ENCODE peak calls at places on chromosome 7, in four cellular contexts. U is HL-60, T is K562, Q is GM12878. V is an unnamed sample.

GRCh38 chr7:25858562-25859411 is 293.2 kb upstream of the NFE2L3 start:
- DNase-seq in U (no peak), T (no peak), Q (no peak), V (no peak)

GRCh38 chr7:112789824-112790650 is at the start of gene TMEM168:
- DNase-seq in T (peak), Q (peak), U (peak), V (peak)

GRCh38 chr7:90766814-90767564 is 170.9 kb downstream of the CDK14 start:
- DNase-seq in T (no peak), U (no peak), Q (no peak), V (no peak)

GRCh38 chr7:117946201-117946633 is 73.0 kb upstream of the CTTNBP2 start:
- DNase-seq in U (no peak), T (no peak), Q (no peak), V (no peak)

GRCh38 chr7:158740013-158740656 is 35.5 kb upstream of the NCAPG2 start:
- DNase-seq in U (peak), T (no peak), Q (no peak), V (no peak)

GRCh38 chr7:116197355-116197754 is 13.0 kb upstream of the TES start:
- DNase-seq in U (no peak), Q (no peak), T (no peak), V (no peak)

GRCh38 chr7:5283421-5284303 is 919 bp downstream of the SLC29A4 start:
- DNase-seq in T (peak), Q (no peak), U (no peak), V (no peak)

GRCh38 chr7:80060218-80060806 is 74.3 kb upstream of the GNAI1 start:
- DNase-seq in T (no peak), Q (no peak), U (no peak), V (no peak)

GRCh38 chr7:71454981-71455380 is 323.0 kb downstream of the GALNT17 start:
- DNase-seq in Q (no peak), T (no peak), U (no peak), V (no peak)

GRCh38 chr7:102891693-102892261 is 21.0 kb upstream of the LRRC17 start:
- DNase-seq in T (no peak), U (peak), Q (no peak), V (no peak)

GRCh38 chr7:29878081-29878688 is 71.9 kb downstream of the WIPF3 start:
- DNase-seq in U (peak), T (peak), Q (no peak), V (no peak)

GRCh38 chr7:138579136-138579535 is 119.1 kb downstream of the TRIM24 start:
- DNase-seq in U (no peak), Q (no peak), T (no peak), V (no peak)

GRCh38 chr7:99772565-99772964 is 11.4 kb downstream of the CYP3A4 start:
- DNase-seq in T (no peak), Q (no peak), U (no peak), V (no peak)

GRCh38 chr7:37690206-37690605 is 6.6 kb downstream of the GPR141 start:
- DNase-seq in T (no peak), Q (no peak), U (peak), V (no peak)

GRCh38 chr7:111741811-111742240 is 179.5 kb upstream of the IMMP2L start:
- DNase-seq in U (peak), T (peak), Q (peak), V (peak)

GRCh38 chr7:75758491-75758890 is 13.5 kb downstream of the CCL26 start:
- DNase-seq in U (no peak), Q (no peak), T (no peak), V (no peak)

GRCh38 chr7:135923700-135924261 is 53.4 kb downstream of the MTPN start:
- DNase-seq in Q (no peak), U (no peak), T (peak), V (no peak)

GRCh38 chr7:50534690-50535290 is 30.4 kb downstream of the DDC start:
- DNase-seq in U (peak), T (peak), Q (no peak), V (no peak)

GRCh38 chr7:87510430-87510875 is 35.0 kb upstream of the ABCB4 start:
- DNase-seq in Q (no peak), T (no peak), U (no peak), V (no peak)

GRCh38 chr7:136555933-136556332 is 312.5 kb upstream of the CHRM2 start:
- DNase-seq in Q (no peak), T (no peak), U (no peak), V (no peak)

GRCh38 chr7:44805950-44806349 is 9.5 kb downstream of the PPIA start:
- DNase-seq in Q (no peak), U (no peak), T (no peak), V (no peak)

GRCh38 chr7:44798649-44799275 is 2.3 kb downstream of the PPIA start:
- DNase-seq in T (no peak), U (no peak), Q (no peak), V (no peak)

GRCh38 chr7:44799939-44800338 is 3.5 kb downstream of the PPIA start:
- DNase-seq in Q (no peak), U (no peak), T (no peak), V (no peak)

GRCh38 chr7:44802418-44803025 is 6.0 kb downstream of the PPIA start:
- DNase-seq in U (no peak), Q (no peak), T (no peak), V (no peak)

GRCh38 chr7:44801890-44802289 is 5.4 kb downstream of the PPIA start:
- DNase-seq in T (no peak), U (no peak), Q (no peak), V (no peak)
- TF ChIP-seq POLR2AphosphoS5 in T (no peak), U (peak), Q (no peak), V (peak)

DNA sequence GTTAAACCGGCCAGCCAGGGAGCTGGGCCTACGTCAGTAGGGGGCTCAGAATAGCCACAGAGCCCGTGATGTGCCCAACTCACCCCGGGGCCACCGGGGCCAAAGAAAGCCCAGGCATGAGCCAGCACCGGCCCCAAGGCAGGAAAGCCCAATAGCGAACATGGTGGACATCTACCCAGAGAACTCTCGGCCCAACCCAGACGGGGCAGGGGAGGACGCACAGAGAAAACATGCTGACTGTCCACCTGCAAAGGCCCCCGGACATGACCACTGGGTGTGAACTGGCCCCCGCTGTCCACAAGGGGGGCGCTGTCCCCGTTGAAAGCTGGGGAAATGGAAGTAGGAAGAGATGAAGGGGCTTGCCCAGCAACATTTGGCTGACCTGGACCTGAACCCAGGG is 169.2 kb downstream of the PRKAG2 start:
- DNase-seq in T (peak), U (no peak), Q (no peak), V (no peak)
- TF ChIP-seq SPI1 in T (no peak), U (no peak), Q (no peak), V (no peak)

GRCh38 chr7:153567426-153567825 is 484.8 kb upstream of the DPP6 start:
- DNase-seq in Q (no peak), U (no peak), T (no peak), V (no peak)
- TF ChIP-seq POLR2AphosphoS5 in Q (no peak), U (no peak), T (no peak), V (no peak)

GRCh38 chr7:24050991-24051529 is 232.9 kb upstream of the NPY start:
- DNase-seq in T (no peak), Q (no peak), U (no peak), V (no peak)
- TF ChIP-seq SPI1 in T (no peak), Q (no peak), U (no peak), V (no peak)

DNA sequence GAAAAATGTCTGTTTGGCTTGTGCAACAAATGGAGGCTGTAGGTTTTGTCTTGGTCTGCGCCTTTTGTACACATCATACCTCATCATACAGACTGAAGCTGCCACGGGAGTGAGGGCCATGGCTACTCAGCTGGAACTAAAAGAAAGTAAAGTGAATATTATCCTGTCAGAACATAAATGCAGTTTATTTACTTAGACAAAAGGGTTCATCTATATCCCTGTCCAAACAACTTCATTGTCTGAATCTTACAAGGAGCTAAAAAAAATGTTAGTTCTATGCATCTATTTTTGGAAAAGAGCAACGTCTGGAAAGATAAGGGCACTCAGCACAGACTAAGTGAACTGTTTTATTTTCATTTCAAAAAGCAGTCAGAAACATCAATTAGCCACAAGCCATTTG is 245.4 kb downstream of the FOXP2 start:
- DNase-seq in U (no peak), T (no peak), Q (no peak), V (no peak)
- TF ChIP-seq POLR2AphosphoS5 in U (no peak), T (no peak), Q (no peak), V (no peak)

DNA sequence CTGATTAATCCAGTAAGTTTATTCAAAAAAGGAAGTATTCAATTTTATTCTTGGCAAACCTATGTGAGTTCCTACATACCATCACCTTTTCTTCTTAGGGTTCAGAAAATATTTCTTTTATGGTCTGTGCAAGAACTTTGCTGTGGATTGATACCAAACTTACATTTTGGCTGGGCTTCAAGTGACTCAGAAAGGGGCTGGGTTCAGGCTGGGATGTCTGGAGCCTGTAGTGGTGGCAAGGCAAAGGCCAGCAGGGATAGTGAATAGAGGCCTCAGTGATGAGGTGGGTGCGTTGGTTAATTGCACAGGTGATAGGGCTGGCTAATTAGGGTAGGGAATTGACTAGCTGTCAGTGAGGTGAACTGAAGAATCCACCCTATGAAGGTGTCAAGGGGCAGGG is 40.2 kb upstream of the ATXN7L1 start:
- DNase-seq in Q (no peak), U (no peak), T (no peak), V (no peak)
- TF ChIP-seq SPI1 in Q (no peak), U (no peak), T (no peak), V (no peak)

DNA sequence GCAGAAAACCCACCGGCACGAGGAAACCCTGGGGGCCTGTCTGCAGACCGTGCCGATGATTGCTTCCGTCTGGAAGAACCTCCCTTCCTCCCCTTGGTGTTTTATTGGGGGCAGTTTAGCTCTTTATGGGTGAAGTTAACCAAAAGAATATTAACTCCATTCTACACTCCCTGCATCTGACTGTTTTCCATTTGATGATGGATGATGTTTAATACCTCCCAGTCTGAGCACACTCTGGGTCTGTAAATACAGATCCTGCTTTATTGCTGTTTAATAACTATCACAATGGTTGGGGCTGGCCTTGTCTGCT is 185.5 kb downstream of the MAD1L1 start:
- DNase-seq in Q (no peak), T (no peak), U (no peak), V (no peak)
- TF ChIP-seq POLR2AphosphoS5 in Q (no peak), T (no peak), U (no peak), V (no peak)

V was measured in GM12891.